ENCODE peak calls at places on chromosomes 4 and X, in four cellular contexts. A is stomach, U is suprapubic skin, Q is A549. Z is an unnamed sample. For H3K4me1, the result is how much of the 10 kb centered on the place peaks cover.

GRCh38 chrX:133171962-133172708 is 46.0 kb downstream of the TFDP3 start:
- DNase-seq in A (no peak), U (no peak), Q (peak), Z (no peak)

GRCh38 chrX:150773117-150773516 is 79.9 kb downstream of the MTMR1 start:
- DNase-seq in A (no peak), U (no peak), Q (no peak), Z (no peak)

GRCh38 chr4:26753642-26754041 is 107.0 kb upstream of the STIM2 start:
- DNase-seq in A (no peak), U (no peak), Q (no peak), Z (peak)

GRCh38 chr4:110823251-110823650 is 200.4 kb upstream of the PITX2 start:
- DNase-seq in A (no peak), U (no peak), Q (no peak), Z (no peak)

GRCh38 chr4:128951316-128951715 is 141.8 kb downstream of the JADE1 start:
- DNase-seq in A (no peak), U (no peak), Q (no peak), Z (no peak)

GRCh38 chr4:112848931-112849330 is 200.5 kb upstream of the ANK2 start:
- DNase-seq in A (no peak), U (no peak), Q (no peak), Z (no peak)

GRCh38 chr4:76084542-76084941 is 10.0 kb downstream of the ART3 start:
- DNase-seq in A (no peak), U (no peak), Q (no peak), Z (no peak)

GRCh38 chr4:102007959-102008425 is 217.5 kb downstream of the BANK1 start:
- DNase-seq in A (no peak), U (no peak), Q (no peak), Z (no peak)

GRCh38 chrX:119015407-119016242 is 41.2 kb downstream of the LONRF3 start:
- DNase-seq in A (peak), U (no peak), Q (peak), Z (peak)

GRCh38 chr4:169159614-169160013 is 111.1 kb downstream of the SH3RF1 start:
- DNase-seq in A (no peak), U (no peak), Q (no peak), Z (no peak)

GRCh38 chr4:4647041-4647440 is 105.2 kb upstream of the STX18 start:
- DNase-seq in A (no peak), U (no peak), Q (no peak), Z (no peak)

GRCh38 chrX:142549923-142550322 is 344.8 kb upstream of the MAGEC2 start:
- DNase-seq in A (no peak), U (no peak), Q (no peak), Z (no peak)

GRCh38 chr4:142850478-142850877 is 4.4 kb upstream of the INPP4B start:
- DNase-seq in A (no peak), U (no peak), Q (peak), Z (no peak)

GRCh38 chr4:55311792-55312490 is 34.1 kb upstream of the SRD5A3 start:
- DNase-seq in A (no peak), U (no peak), Q (no peak), Z (no peak)
- TF ChIP-seq EP300 in A (no peak), U (no peak), Q (no peak), Z (no peak)

GRCh38 chr4:132493476-132493875 is 655.6 kb upstream of the PCDH10 start:
- DNase-seq in A (no peak), U (no peak), Q (no peak), Z (no peak)

GRCh38 chr4:132488555-132488954 is 660.5 kb upstream of the PCDH10 start:
- DNase-seq in A (no peak), U (no peak), Q (no peak), Z (no peak)
- H3K4me1 ChIP-seq in A (under half), U (under half), Q (under half), Z (under half)

GRCh38 chrX:40010550-40011364 is 87.0 kb downstream of the BCOR start:
- DNase-seq in A (no peak), U (no peak), Q (no peak), Z (no peak)
- H3K4me3 ChIP-seq in A (no peak), U (no peak), Q (no peak), Z (no peak)

GRCh38 chr4:85092536-85092935 is 126.0 kb upstream of the WDFY3 start:
- DNase-seq in A (no peak), U (no peak), Q (no peak), Z (no peak)

GRCh38 chr4:85092943-85093342 is 126.5 kb upstream of the WDFY3 start:
- DNase-seq in A (no peak), U (no peak), Q (no peak), Z (no peak)

DNA sequence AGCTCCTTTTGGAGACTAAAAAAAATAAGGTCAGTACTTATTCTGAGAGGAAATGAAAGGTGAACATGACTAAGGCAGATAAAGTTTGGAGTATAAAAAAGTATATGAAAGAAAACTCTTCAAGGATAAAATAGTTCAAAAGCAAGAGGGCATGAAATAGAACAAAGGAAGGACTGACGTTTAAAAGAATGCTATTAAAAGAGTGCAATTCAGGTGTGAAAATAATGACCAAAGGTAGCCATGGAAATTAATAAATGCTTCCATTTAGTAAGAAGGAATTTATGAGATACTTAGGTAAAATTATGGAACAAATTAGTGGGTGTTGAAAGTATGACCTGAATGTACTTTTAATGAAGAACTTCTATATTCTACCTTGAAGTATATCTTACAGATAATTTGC is 128.2 kb upstream of the WDFY3 start:
- DNase-seq in A (no peak), U (no peak), Q (no peak), Z (no peak)
- TF ChIP-seq EP300 in A (no peak), U (no peak), Q (no peak), Z (no peak)

GRCh38 chr4:1715002-1715761 is 3.1 kb upstream of the SLBP start:
- DNase-seq in A (no peak), U (no peak), Q (no peak), Z (no peak)
- H3K4me1 ChIP-seq in A (half or more), U (half or more), Q (under half), Z (under half)

DNA sequence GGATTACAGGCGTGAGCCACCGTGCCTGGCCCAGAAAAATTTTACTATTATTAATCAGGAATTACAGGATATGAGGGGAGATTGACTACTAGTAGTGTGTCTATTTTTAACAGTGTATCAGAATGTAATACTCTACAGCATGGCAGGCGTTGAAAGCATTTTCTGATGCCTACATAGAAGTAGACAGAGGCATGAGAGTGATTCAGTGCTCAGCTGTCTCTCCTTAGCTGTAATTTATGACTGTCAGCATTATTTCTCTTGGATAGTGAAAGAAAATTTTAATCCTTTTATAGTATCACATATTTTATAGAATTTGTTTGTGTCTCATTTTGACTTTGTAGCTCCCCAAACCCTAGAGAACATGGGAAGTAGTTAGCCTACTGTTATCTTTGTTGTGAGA is 20.7 kb downstream of the ARHGAP24 start:
- DNase-seq in A (no peak), U (no peak), Q (no peak), Z (no peak)
- H3K4me3 ChIP-seq in A (no peak), U (no peak), Q (peak), Z (no peak)

GRCh38 chr4:153501578-153501977 is 35.4 kb downstream of the TMEM131L start:
- DNase-seq in A (no peak), U (no peak), Q (no peak), Z (no peak)
- TF ChIP-seq EP300 in A (no peak), U (no peak), Q (no peak), Z (no peak)

Z was measured in ovary.